ENCODE peak calls at places on chromosomes 3 and 15, in nine cellular contexts. One of them, this sample, is unnamed.

GRCh38 chr15:77519540-77519939 is 98.9 kb downstream of the HMG20A start:
- DNase-seq in astrocyte of the spinal cord: no peak
- DNase-seq in ACHN: no peak
- DNase-seq in MM.1S: no peak
- DNase-seq in COR-L47: no peak
- DNase-seq in stimulated activated CD4-positive, alpha-beta T cell treated with anti-CD3 and anti-CD28 coated beads, Interleukin-4, amount 100 ng/mL, for 24 hours: no peak
- DNase-seq in H1: no peak
- DNase-seq in epithelial cell of esophagus: no peak
- DNase-seq in HS-5: no peak
- DNase-seq in this sample: no peak

GRCh38 chr3:111572061-111572460 is 23.1 kb downstream of the ZBED2 start:
- DNase-seq in astrocyte of the spinal cord: no peak
- DNase-seq in HS-5: no peak
- DNase-seq in COR-L47: no peak
- DNase-seq in stimulated activated CD4-positive, alpha-beta T cell treated with anti-CD3 and anti-CD28 coated beads, Interleukin-4, amount 100 ng/mL, for 24 hours: peak; percentile 47
- DNase-seq in H1: no peak
- DNase-seq in epithelial cell of esophagus: peak; percentile 30
- DNase-seq in MM.1S: no peak
- DNase-seq in ACHN: no peak
- DNase-seq in this sample: no peak

GRCh38 chr3:13069495-13069894 is 3.7 kb downstream of the IQSEC1 start:
- DNase-seq in astrocyte of the spinal cord: no peak
- DNase-seq in H1: no peak
- DNase-seq in epithelial cell of esophagus: no peak
- DNase-seq in stimulated activated CD4-positive, alpha-beta T cell treated with anti-CD3 and anti-CD28 coated beads, Interleukin-4, amount 100 ng/mL, for 24 hours: peak; percentile 50
- DNase-seq in MM.1S: peak; percentile 51
- DNase-seq in ACHN: no peak
- DNase-seq in COR-L47: no peak
- DNase-seq in HS-5: no peak
- DNase-seq in this sample: peak; percentile 62

GRCh38 chr3:158127250-158128219 is 17.6 kb downstream of the RSRC1 start:
- DNase-seq in HS-5: no peak
- DNase-seq in COR-L47: no peak
- DNase-seq in H1: no peak
- DNase-seq in MM.1S: peak; percentile 52
- DNase-seq in stimulated activated CD4-positive, alpha-beta T cell treated with anti-CD3 and anti-CD28 coated beads, Interleukin-4, amount 100 ng/mL, for 24 hours: no peak
- DNase-seq in astrocyte of the spinal cord: peak; percentile 39
- DNase-seq in ACHN: no peak
- DNase-seq in epithelial cell of esophagus: peak; percentile 90
- DNase-seq in this sample: no peak

GRCh38 chr15:77354064-77354463 is 65.8 kb downstream of the PEAK1 start:
- DNase-seq in epithelial cell of esophagus: peak; percentile 80
- DNase-seq in COR-L47: no peak
- DNase-seq in stimulated activated CD4-positive, alpha-beta T cell treated with anti-CD3 and anti-CD28 coated beads, Interleukin-4, amount 100 ng/mL, for 24 hours: no peak
- DNase-seq in astrocyte of the spinal cord: no peak
- DNase-seq in HS-5: peak; percentile 5
- DNase-seq in H1: no peak
- DNase-seq in ACHN: no peak
- DNase-seq in MM.1S: no peak
- DNase-seq in this sample: no peak

GRCh38 chr3:128548426-128549282 is 55.7 kb upstream of the GATA2 start:
- DNase-seq in HS-5: no peak
- DNase-seq in stimulated activated CD4-positive, alpha-beta T cell treated with anti-CD3 and anti-CD28 coated beads, Interleukin-4, amount 100 ng/mL, for 24 hours: no peak
- DNase-seq in epithelial cell of esophagus: no peak
- DNase-seq in ACHN: no peak
- DNase-seq in astrocyte of the spinal cord: peak; percentile 23
- DNase-seq in MM.1S: no peak
- DNase-seq in COR-L47: no peak
- DNase-seq in H1: no peak
- DNase-seq in this sample: no peak

GRCh38 chr3:187507266-187507665 is 139.1 kb downstream of the RTP4 start:
- DNase-seq in HS-5: no peak
- DNase-seq in MM.1S: no peak
- DNase-seq in epithelial cell of esophagus: peak; percentile 31
- DNase-seq in stimulated activated CD4-positive, alpha-beta T cell treated with anti-CD3 and anti-CD28 coated beads, Interleukin-4, amount 100 ng/mL, for 24 hours: no peak
- DNase-seq in ACHN: no peak
- DNase-seq in COR-L47: no peak
- DNase-seq in astrocyte of the spinal cord: no peak
- DNase-seq in H1: no peak
- DNase-seq in this sample: no peak

GRCh38 chr15:32952901-32953889 is 235.4 kb downstream of the GREM1 start:
- DNase-seq in stimulated activated CD4-positive, alpha-beta T cell treated with anti-CD3 and anti-CD28 coated beads, Interleukin-4, amount 100 ng/mL, for 24 hours: no peak
- DNase-seq in epithelial cell of esophagus: no peak
- DNase-seq in COR-L47: peak; percentile 4
- DNase-seq in astrocyte of the spinal cord: peak; percentile 43
- DNase-seq in MM.1S: no peak
- DNase-seq in H1: peak; percentile 49
- DNase-seq in ACHN: no peak
- DNase-seq in HS-5: no peak
- DNase-seq in this sample: no peak

GRCh38 chr3:109702252-109702651 is 364.9 kb upstream of the DPPA4 start:
- DNase-seq in HS-5: peak; percentile 32
- DNase-seq in epithelial cell of esophagus: peak; percentile 49
- DNase-seq in COR-L47: no peak
- DNase-seq in astrocyte of the spinal cord: peak; percentile 88
- DNase-seq in ACHN: peak; percentile 12
- DNase-seq in stimulated activated CD4-positive, alpha-beta T cell treated with anti-CD3 and anti-CD28 coated beads, Interleukin-4, amount 100 ng/mL, for 24 hours: peak; percentile 11
- DNase-seq in MM.1S: peak; percentile 84
- DNase-seq in H1: no peak
- DNase-seq in this sample: no peak

GRCh38 chr3:99637041-99637380 is 1.4 kb upstream of the COL8A1 start:
- DNase-seq in MM.1S: no peak
- DNase-seq in HS-5: peak; percentile 58
- DNase-seq in H1: no peak
- DNase-seq in stimulated activated CD4-positive, alpha-beta T cell treated with anti-CD3 and anti-CD28 coated beads, Interleukin-4, amount 100 ng/mL, for 24 hours: no peak
- DNase-seq in ACHN: peak; percentile 67
- DNase-seq in astrocyte of the spinal cord: no peak
- DNase-seq in COR-L47: no peak
- DNase-seq in epithelial cell of esophagus: peak; percentile 73
- DNase-seq in this sample: no peak

GRCh38 chr15:31327674-31328424 is 1.2 kb downstream of the KLF13 start:
- DNase-seq in stimulated activated CD4-positive, alpha-beta T cell treated with anti-CD3 and anti-CD28 coated beads, Interleukin-4, amount 100 ng/mL, for 24 hours: peak; percentile 52
- DNase-seq in HS-5: no peak
- DNase-seq in epithelial cell of esophagus: peak; percentile 72
- DNase-seq in MM.1S: peak; percentile 75
- DNase-seq in COR-L47: peak; percentile 72
- DNase-seq in ACHN: peak; percentile 57
- DNase-seq in astrocyte of the spinal cord: peak; percentile 44
- DNase-seq in H1: peak; percentile 70
- DNase-seq in this sample: peak; percentile 76

GRCh38 chr3:153462550-153462949 is 300.5 kb downstream of the RAP2B start:
- DNase-seq in COR-L47: no peak
- DNase-seq in astrocyte of the spinal cord: no peak
- DNase-seq in stimulated activated CD4-positive, alpha-beta T cell treated with anti-CD3 and anti-CD28 coated beads, Interleukin-4, amount 100 ng/mL, for 24 hours: no peak
- DNase-seq in epithelial cell of esophagus: no peak
- DNase-seq in H1: no peak
- DNase-seq in HS-5: no peak
- DNase-seq in MM.1S: peak; percentile 87
- DNase-seq in ACHN: no peak
- DNase-seq in this sample: no peak